ENCODE peak calls at places on chromosomes 13 and 19, in six cellular contexts. H is RWPE1, M is OCI-LY7, E is adrenal gland, Z is A673, F is brain microvascular endothelial cell. L is an unnamed sample.

GRCh38 chr19:10333758-10334339 is 520 bp upstream of the RAVER1 start:
- DNase-seq in H (peak), M (no peak), E (no peak), Z (peak), F (no peak), L (no peak)

GRCh38 chr19:33683881-33684549 is 62.3 kb downstream of the CHST8 start:
- DNase-seq in H (peak), M (no peak), E (no peak), Z (peak), F (peak), L (no peak)

GRCh38 chr13:50626031-50626643 is 217.4 kb downstream of the DLEU7 start:
- DNase-seq in H (no peak), M (no peak), E (no peak), Z (no peak), F (peak), L (no peak)

GRCh38 chr19:5881543-5882299 is 11.4 kb upstream of the FUT5 start:
- DNase-seq in H (no peak), M (no peak), E (no peak), Z (no peak), F (no peak), L (no peak)

GRCh38 chr19:58558066-58558622 is at the start of gene UBE2M:
- DNase-seq in H (no peak), M (peak), E (peak), Z (no peak), F (no peak), L (no peak)

GRCh38 chr13:113299951-113300350 is 2.9 kb downstream of the LAMP1 start:
- DNase-seq in H (no peak), M (no peak), E (no peak), Z (no peak), F (no peak), L (no peak)

GRCh38 chr19:15923702-15924101 is 10.6 kb downstream of the CYP4F11 start:
- DNase-seq in H (no peak), M (no peak), E (no peak), Z (no peak), F (no peak), L (no peak)

GRCh38 chr13:114044486-114044885 is 70.6 kb upstream of the C13orf46 start:
- DNase-seq in H (no peak), M (no peak), E (no peak), Z (peak), F (no peak), L (no peak)

GRCh38 chr13:112447306-112447705 is 71.2 kb downstream of the SPACA7 start:
- DNase-seq in H (no peak), M (no peak), E (no peak), Z (no peak), F (no peak), L (no peak)

GRCh38 chr19:12733369-12733896 is 1.1 kb downstream of the TRIR start:
- DNase-seq in H (peak), M (peak), E (no peak), Z (peak), F (no peak), L (no peak)

GRCh38 chr13:72293206-72293605 is 426.2 kb upstream of the DACH1 start:
- DNase-seq in H (no peak), M (no peak), E (no peak), Z (no peak), F (no peak), L (no peak)

GRCh38 chr19:29263305-29264080 is 50.5 kb upstream of the UQCRFS1 start:
- DNase-seq in H (peak), M (peak), E (peak), Z (peak), F (peak), L (peak)

GRCh38 chr13:50543767-50544166 is 299.7 kb downstream of the DLEU7 start:
- DNase-seq in H (no peak), M (no peak), E (no peak), Z (peak), F (peak), L (no peak)

GRCh38 chr13:112213467-112214245 is 146.7 kb downstream of the SOX1 start:
- DNase-seq in H (no peak), M (no peak), E (peak), Z (no peak), F (no peak), L (no peak)

GRCh38 chr19:35908977-35909683 is 1.0 kb upstream of the TYROBP start:
- DNase-seq in H (no peak), M (peak), E (peak), Z (no peak), F (no peak), L (no peak)

GRCh38 chr13:100529666-100530065 is 58.9 kb downstream of the GGACT start:
- DNase-seq in H (no peak), M (no peak), E (no peak), Z (no peak), F (no peak), L (no peak)

GRCh38 chr19:33156354-33156753 is 24.4 kb downstream of the WDR88 start:
- DNase-seq in H (no peak), M (no peak), E (no peak), Z (no peak), F (peak), L (no peak)

GRCh38 chr13:109778102-109778542 is 8.3 kb downstream of the IRS2 start:
- DNase-seq in H (no peak), M (no peak), E (no peak), Z (peak), F (no peak), L (no peak)

GRCh38 chr19:2982983-2983350 is 5.6 kb downstream of the TLE6 start:
- DNase-seq in H (peak), M (no peak), E (peak), Z (peak), F (no peak), L (peak)

GRCh38 chr13:49351871-49352270 is 92.0 kb downstream of the CAB39L start:
- DNase-seq in H (no peak), M (no peak), E (no peak), Z (no peak), F (no peak), L (no peak)

GRCh38 chr13:73732350-73732749 is 401.9 kb downstream of the KLF12 start:
- DNase-seq in H (no peak), M (no peak), E (no peak), Z (no peak), F (no peak), L (no peak)

GRCh38 chr13:20191902-20192469 is 752 bp downstream of the GJB2 start:
- DNase-seq in H (no peak), M (no peak), E (no peak), Z (no peak), F (no peak), L (no peak)

GRCh38 chr13:24279706-24280105 is 29.7 kb upstream of the C1QTNF9 start:
- DNase-seq in H (no peak), M (no peak), E (peak), Z (no peak), F (no peak), L (no peak)

GRCh38 chr13:107351305-107351704 is 783.4 kb upstream of the ARGLU1 start:
- DNase-seq in H (no peak), M (no peak), E (no peak), Z (peak), F (peak), L (no peak)

GRCh38 chr13:21719463-21719862 is 48.6 kb downstream of the FGF9 start:
- DNase-seq in H (no peak), M (no peak), E (no peak), Z (no peak), F (no peak), L (no peak)

GRCh38 chr19:17089238-17089637 is 13.7 kb downstream of the MYO9B start:
- DNase-seq in H (no peak), M (no peak), E (no peak), Z (no peak), F (peak), L (no peak)

GRCh38 chr13:64680739-64681138 is 2549.4 kb downstream of the PCDH9 start:
- DNase-seq in H (peak), M (no peak), E (no peak), Z (peak), F (no peak), L (no peak)

GRCh38 chr19:3964256-3965194 is 6.4 kb downstream of the DAPK3 start:
- DNase-seq in H (no peak), M (no peak), E (no peak), Z (no peak), F (no peak), L (no peak)

GRCh38 chr19:41548954-41549688 is 26.8 kb upstream of the CEACAM21 start:
- DNase-seq in H (no peak), M (peak), E (no peak), Z (peak), F (no peak), L (no peak)

GRCh38 chr13:27927444-27928352 is 7.9 kb downstream of the PDX1 start:
- DNase-seq in H (no peak), M (no peak), E (no peak), Z (no peak), F (no peak), L (no peak)

GRCh38 chr13:85093808-85094207 is 705.4 kb downstream of the SLITRK6 start:
- DNase-seq in H (peak), M (no peak), E (peak), Z (no peak), F (peak), L (no peak)

GRCh38 chr13:83121904-83122303 is 760.4 kb downstream of the SLITRK1 start:
- DNase-seq in H (no peak), M (no peak), E (no peak), Z (peak), F (no peak), L (no peak)

GRCh38 chr13:49995535-49996165 is 1.2 kb upstream of the TRIM13 start:
- DNase-seq in H (no peak), M (no peak), E (no peak), Z (no peak), F (peak), L (no peak)

GRCh38 chr19:41273076-41273475 is 8.9 kb downstream of the HNRNPUL1 start:
- DNase-seq in H (no peak), M (no peak), E (no peak), Z (no peak), F (no peak), L (no peak)

GRCh38 chr13:107043016-107043957 is 475.4 kb upstream of the ARGLU1 start:
- DNase-seq in H (no peak), M (no peak), E (no peak), Z (no peak), F (no peak), L (no peak)

GRCh38 chr13:39505151-39505550 is 97.8 kb downstream of the LHFPL6 start:
- DNase-seq in H (no peak), M (no peak), E (no peak), Z (no peak), F (no peak), L (no peak)

GRCh38 chr19:47190167-47190727 is 40.8 kb downstream of the BBC3 start:
- DNase-seq in H (peak), M (no peak), E (peak), Z (no peak), F (peak), L (peak)

GRCh38 chr13:54185101-54185500 is 1156.5 kb downstream of the OLFM4 start:
- DNase-seq in H (no peak), M (no peak), E (no peak), Z (no peak), F (no peak), L (no peak)

GRCh38 chr13:44685641-44686040 is 109.5 kb upstream of the TSC22D1 start:
- DNase-seq in H (no peak), M (no peak), E (no peak), Z (no peak), F (no peak), L (no peak)
- H3K27ac ChIP-seq in H (no peak), M (no peak), E (no peak), Z (no peak), F (no peak), L (no peak)

GRCh38 chr19:38023245-38023644 is 116.2 kb downstream of the SIPA1L3 start:
- DNase-seq in H (no peak), M (no peak), E (no peak), Z (no peak), F (peak), L (no peak)
- H3K27ac ChIP-seq in H (peak), M (no peak), E (peak), Z (no peak), F (peak), L (peak)

GRCh38 chr19:43622956-43623355 is 3.5 kb upstream of the ZNF428 start:
- DNase-seq in H (no peak), M (no peak), E (no peak), Z (no peak), F (no peak), L (no peak)

GRCh38 chr19:43625918-43626579 is 6.6 kb upstream of the ZNF428 start:
- DNase-seq in H (peak), M (no peak), E (no peak), Z (peak), F (no peak), L (peak)

GRCh38 chr19:43622070-43622469 is 2.6 kb upstream of the ZNF428 start:
- DNase-seq in H (no peak), M (no peak), E (no peak), Z (no peak), F (no peak), L (no peak)

GRCh38 chr19:43624933-43625332 is 5.5 kb upstream of the ZNF428 start:
- DNase-seq in H (no peak), M (peak), E (peak), Z (no peak), F (no peak), L (no peak)

GRCh38 chr19:43623889-43624670 is 4.7 kb upstream of the ZNF428 start:
- DNase-seq in H (no peak), M (no peak), E (no peak), Z (no peak), F (no peak), L (no peak)
- H3K27ac ChIP-seq in H (no peak), M (no peak), E (no peak), Z (no peak), F (no peak), L (no peak)

DNA sequence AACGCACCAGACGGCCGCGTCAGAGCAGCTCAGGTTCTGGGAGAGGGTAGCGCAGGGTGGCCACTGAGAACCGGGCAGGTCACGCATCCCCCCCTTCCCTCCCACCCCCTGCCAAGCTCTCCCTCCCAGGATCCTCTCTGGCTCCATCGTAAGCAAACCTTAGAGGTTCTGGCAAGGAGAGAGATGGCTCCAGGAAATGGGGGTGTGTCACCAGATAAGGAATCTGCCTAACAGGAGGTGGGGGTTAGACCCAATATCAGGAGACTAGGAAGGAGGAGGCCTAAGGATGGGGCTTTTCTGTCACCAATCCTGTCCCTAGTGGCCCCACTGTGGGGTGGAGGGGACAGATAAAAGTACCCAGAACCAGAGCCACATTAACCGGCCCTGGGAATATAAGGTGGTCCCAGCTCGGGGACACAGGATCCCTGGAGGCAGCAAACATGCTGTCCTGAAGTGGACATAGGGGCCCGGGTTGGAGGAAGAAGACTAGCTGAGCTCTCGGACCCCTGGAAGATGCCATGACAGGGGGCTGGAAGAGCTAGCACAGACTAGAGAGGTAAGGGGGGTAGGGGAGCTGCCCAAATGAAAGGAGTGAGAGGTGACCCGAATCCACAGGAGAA is 1.9 kb downstream of the PPP1R12C start:
- DNase-seq in H (no peak), M (no peak), E (no peak), Z (no peak), F (peak), L (no peak)
- H3K27ac ChIP-seq in H (peak), M (peak), E (peak), Z (no peak), F (peak), L (peak)

L was measured in substantia nigra.